ENCODE peak calls at places on chromosome 9, in five cellular contexts. R is GM12878, F is HepG2, W is K562, M is upper lobe of left lung. B is an unnamed sample.

GRCh38 chr9:91047529-91047928 is 245.9 kb downstream of the SYK start:
- ATAC-seq in R (no peak), F (no peak), W (no peak), M (no peak), B (no peak)

GRCh38 chr9:112020680-112021596 is 124.3 kb downstream of the UGCG start:
- ATAC-seq in R (peak; percentile 68), F (no peak), W (no peak), M (no peak), B (no peak)

GRCh38 chr9:4241552-4241951 is 58.3 kb downstream of the GLIS3 start:
- ATAC-seq in R (no peak), F (no peak), W (no peak), M (no peak), B (no peak)

GRCh38 chr9:135139366-135139965 is 52.0 kb downstream of the OLFM1 start:
- ATAC-seq in R (no peak), F (no peak), W (peak; percentile 69), M (no peak), B (no peak)

GRCh38 chr9:33354651-33355211 is 47.6 kb downstream of the AQP7 start:
- ATAC-seq in R (no peak), F (no peak), W (peak; percentile 64), M (no peak), B (no peak)

GRCh38 chr9:7691909-7692308 is 107.7 kb downstream of the DMAC1 start:
- ATAC-seq in R (no peak), F (no peak), W (no peak), M (no peak), B (no peak)

GRCh38 chr9:77435272-77435671 is 212.8 kb downstream of the GNA14 start:
- ATAC-seq in R (no peak), F (no peak), W (no peak), M (no peak), B (no peak)

GRCh38 chr9:5446451-5447236 is 3.7 kb upstream of the CD274 start:
- ATAC-seq in R (no peak), F (no peak), W (no peak), M (no peak), B (no peak)

GRCh38 chr9:10054456-10054855 is 558.3 kb downstream of the PTPRD start:
- ATAC-seq in R (no peak), F (no peak), W (no peak), M (no peak), B (no peak)

GRCh38 chr9:129481824-129482511 is 138.9 kb downstream of the C9orf50 start:
- ATAC-seq in R (no peak), F (no peak), W (peak; percentile 3), M (peak; percentile 23), B (no peak)

GRCh38 chr9:35605336-35606137 is 475 bp downstream of the TESK1 start:
- ATAC-seq in R (no peak), F (peak; percentile 1), W (peak; percentile 1), M (no peak), B (peak; percentile 6)

GRCh38 chr9:96777539-96777864 is 385 bp downstream of the ZNF510 start:
- ATAC-seq in R (no peak), F (peak; percentile 88), W (peak; percentile 85), M (no peak), B (no peak)

GRCh38 chr9:106487256-106487655 is 375.7 kb upstream of the ZNF462 start:
- ATAC-seq in R (no peak), F (no peak), W (no peak), M (no peak), B (no peak)

GRCh38 chr9:94909250-94909894 is 182.9 kb downstream of the AOPEP start:
- ATAC-seq in R (no peak), F (no peak), W (no peak), M (no peak), B (no peak)

GRCh38 chr9:128265348-128265847 is 10.4 kb downstream of the GOLGA2 start:
- ATAC-seq in R (no peak), F (no peak), W (no peak), M (no peak), B (no peak)

GRCh38 chr9:20238921-20239320 is 383.4 kb downstream of the MLLT3 start:
- ATAC-seq in R (no peak), F (no peak), W (no peak), M (no peak), B (no peak)

GRCh38 chr9:87080512-87081225 is 133.4 kb upstream of the GAS1 start:
- ATAC-seq in R (no peak), F (peak; percentile 59), W (no peak), M (no peak), B (no peak)

GRCh38 chr9:131595771-131596743 is 50.7 kb downstream of the PRRT1B start:
- ATAC-seq in R (no peak), F (no peak), W (no peak), M (no peak), B (no peak)

GRCh38 chr9:115057559-115057958 is 60.4 kb downstream of the TNC start:
- ATAC-seq in R (no peak), F (no peak), W (no peak), M (no peak), B (no peak)

GRCh38 chr9:8961186-8961666 is 1161.6 kb upstream of the DMAC1 start:
- ATAC-seq in R (no peak), F (peak; percentile 99), W (no peak), M (peak; percentile 90), B (peak; percentile 90)

GRCh38 chr9:127525426-127526188 is 74.3 kb downstream of the LRSAM1 start:
- ATAC-seq in R (peak; percentile 58), F (no peak), W (peak; percentile 76), M (peak; percentile 28), B (no peak)

GRCh38 chr9:6917162-6917561 is 159.4 kb downstream of the KDM4C start:
- ATAC-seq in R (peak; percentile 94), F (no peak), W (no peak), M (no peak), B (no peak)

GRCh38 chr9:124311283-124311682 is 53.5 kb downstream of the NEK6 start:
- ATAC-seq in R (peak; percentile 43), F (peak; percentile 25), W (no peak), M (no peak), B (no peak)

GRCh38 chr9:71703172-71703872 is 65.0 kb downstream of the CEMIP2 start:
- ATAC-seq in R (no peak), F (peak; percentile 26), W (no peak), M (no peak), B (peak; percentile 73)

GRCh38 chr9:14435871-14436270 is 121.9 kb upstream of the NFIB start:
- ATAC-seq in R (no peak), F (no peak), W (no peak), M (no peak), B (no peak)

GRCh38 chr9:14323083-14323968 is 9.4 kb upstream of the NFIB start:
- ATAC-seq in R (no peak), F (peak; percentile 9), W (peak; percentile 9), M (peak; percentile 42), B (no peak)

GRCh38 chr9:7027996-7028395 is 270.2 kb downstream of the KDM4C start:
- ATAC-seq in R (no peak), F (no peak), W (no peak), M (no peak), B (no peak)

GRCh38 chr9:123929177-123929869 is 603 bp downstream of the DENND1A start:
- ATAC-seq in R (peak; percentile 59), F (peak; percentile 19), W (peak; percentile 36), M (no peak), B (no peak)

DNA sequence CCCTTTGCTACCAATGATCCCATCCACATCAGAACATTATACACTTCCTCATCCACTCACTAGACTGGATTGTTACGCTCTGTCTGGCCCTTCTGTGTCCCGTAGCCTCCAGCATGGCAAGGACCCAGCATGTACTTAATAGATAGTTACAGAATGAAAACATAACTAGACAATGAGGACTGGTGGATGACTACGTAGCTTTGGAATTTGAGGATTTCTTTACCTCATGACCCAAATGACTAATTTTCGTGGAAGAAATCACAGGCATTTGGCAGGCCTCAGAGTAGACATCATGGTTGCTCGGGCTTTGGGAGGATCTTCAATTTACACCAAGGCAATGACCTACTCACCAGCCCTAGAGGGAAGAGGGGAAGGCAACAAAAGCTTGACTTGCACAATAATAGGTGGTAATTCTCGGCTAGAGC is 299.8 kb downstream of the TLE1 start:
- ATAC-seq in R (no peak), F (no peak), W (no peak), M (peak; percentile 94), B (peak; percentile 87)
- H3K27ac ChIP-seq in R (no peak overlapping the region), F (no peak overlapping the region), W (no peak overlapping the region), M (no peak overlapping the region), B (no peak overlapping the region)

GRCh38 chr9:133708770-133709611 is 29.2 kb downstream of the SARDH start:
- ATAC-seq in R (peak; percentile 73), F (no peak), W (no peak), M (no peak), B (no peak)
- TF ChIP-seq EP300 in R (no peak), F (no peak), W (no peak), M (no peak), B (no peak)

DNA sequence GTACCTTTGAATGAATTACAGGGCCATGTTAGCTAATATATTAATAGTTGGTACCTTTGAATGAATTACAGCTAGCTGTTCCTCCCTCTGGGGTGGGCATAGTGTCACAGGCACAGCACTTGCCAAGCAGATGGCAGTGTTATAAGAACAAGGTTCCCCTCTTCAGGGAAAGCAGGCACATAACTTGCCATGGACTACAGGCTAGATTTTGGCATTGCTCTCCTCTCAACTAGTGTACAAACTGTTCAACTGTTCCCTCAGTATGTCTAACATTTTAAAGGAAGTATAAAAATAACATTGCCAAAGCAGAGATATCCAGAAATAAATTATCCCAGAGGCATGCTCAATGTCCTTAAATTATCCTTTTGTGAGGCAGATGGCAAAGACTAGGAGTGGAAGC is 33.7 kb downstream of the ABITRAM start:
- ATAC-seq in R (no peak), F (no peak), W (no peak), M (no peak), B (no peak)
- TF ChIP-seq POLR2AphosphoS5 in R (no peak), F (no peak), W (no peak), M (no peak), B (no peak)

GRCh38 chr9:36884721-36885120 is 149.3 kb downstream of the PAX5 start:
- ATAC-seq in R (no peak), F (no peak), W (no peak), M (no peak), B (no peak)
- H3K27ac ChIP-seq in R (no peak overlapping the region), F (no peak overlapping the region), W (no peak overlapping the region), M (no peak overlapping the region), B (no peak overlapping the region)

GRCh38 chr9:108271646-108272349 is 584.0 kb downstream of the ACTL7B start:
- ATAC-seq in R (no peak), F (peak; percentile 69), W (no peak), M (peak; percentile 81), B (peak; percentile 61)

GRCh38 chr9:108272350-108272899 is 583.4 kb downstream of the ACTL7B start:
- ATAC-seq in R (peak; percentile 67), F (peak; percentile 91), W (peak; percentile 91), M (peak; percentile 82), B (peak; percentile 61)

GRCh38 chr9:108271236-108271635 is 584.5 kb downstream of the ACTL7B start:
- ATAC-seq in R (no peak), F (no peak), W (no peak), M (no peak), B (no peak)

GRCh38 chr9:108270041-108270440 is 585.7 kb downstream of the ACTL7B start:
- ATAC-seq in R (no peak), F (no peak), W (peak; percentile 28), M (no peak), B (no peak)

DNA sequence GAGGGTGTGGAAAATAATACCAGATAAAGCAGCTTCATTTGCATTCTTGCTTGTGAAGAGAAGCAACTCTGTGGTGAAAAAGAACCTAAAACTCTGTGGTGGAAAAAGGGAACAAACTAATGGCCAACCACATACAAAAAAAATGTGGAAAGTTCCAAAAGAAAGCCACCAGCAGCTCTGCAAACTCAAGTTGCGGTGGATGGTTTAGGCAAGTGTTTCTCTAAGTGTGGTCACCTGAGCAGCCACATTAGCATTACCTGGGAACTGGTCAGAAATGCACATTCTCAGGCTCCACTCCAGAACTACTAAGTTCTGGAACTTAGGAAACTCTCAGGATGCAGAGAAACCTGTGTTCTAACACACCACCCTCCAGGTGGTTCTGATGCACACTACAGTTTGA is 586.4 kb downstream of the ACTL7B start:
- ATAC-seq in R (no peak), F (no peak), W (no peak), M (no peak), B (no peak)
- TF ChIP-seq EP300 in R (no peak), F (no peak), W (no peak), M (no peak), B (no peak)